ENCODE peak calls at places on chromosomes 3 and 15, in ten cellular contexts. K is fibroblast of pulmonary artery; U is activated B cell treated with CpG ODN at 0.5 μM for 24 hours; N is brain microvascular endothelial cell; X is cardiac fibroblast; V is cardiac muscle cell; I is WERI-Rb-1; T is glutamatergic neuron; O is AG10803; F is activated CD8-positive, alpha-beta T cell treated with anti-CD3 and anti-CD28 coated beads for 36 hours. B is an unnamed sample.

GRCh38 chr15:85003593-85004312 is 22.1 kb downstream of the PDE8A start:
- DNase-seq in K (no peak), U (no peak), N (no peak), X (no peak), V (no peak), I (no peak), T (no peak), O (no peak), F (no peak), B (no peak)

GRCh38 chr15:74203914-74204431 is 1.4 kb upstream of the STRA6 start:
- DNase-seq in K (peak; percentile 66), U (no peak), N (peak; percentile 74), X (peak; percentile 26), V (no peak), I (peak; percentile 76), T (no peak), O (peak; percentile 30), F (no peak), B (no peak)

GRCh38 chr3:57791245-57791644 is 35.1 kb downstream of the SLMAP start:
- DNase-seq in K (peak; percentile 57), U (no peak), N (no peak), X (peak; percentile 31), V (no peak), I (no peak), T (no peak), O (no peak), F (no peak), B (no peak)

GRCh38 chr15:28020644-28021043 is 78.5 kb downstream of the OCA2 start:
- DNase-seq in K (no peak), U (no peak), N (no peak), X (no peak), V (no peak), I (no peak), T (no peak), O (no peak), F (no peak), B (peak; percentile 7)

GRCh38 chr3:11835028-11835639 is 11.6 kb downstream of the TAMM41 start:
- DNase-seq in K (peak; percentile 61), U (no peak), N (no peak), X (peak; percentile 58), V (no peak), I (no peak), T (no peak), O (peak; percentile 47), F (no peak), B (peak; percentile 23)

GRCh38 chr3:125061170-125061569 is 5.4 kb upstream of the HEG1 start:
- DNase-seq in K (peak; percentile 94), U (no peak), N (no peak), X (peak; percentile 79), V (peak; percentile 51), I (no peak), T (no peak), O (peak; percentile 85), F (no peak), B (no peak)

GRCh38 chr3:142235690-142236089 is 10.3 kb upstream of the GK5 start:
- DNase-seq in K (no peak), U (no peak), N (no peak), X (no peak), V (no peak), I (no peak), T (no peak), O (no peak), F (no peak), B (no peak)

GRCh38 chr3:119230071-119230470 is 10.6 kb downstream of the B4GALT4 start:
- DNase-seq in K (no peak), U (no peak), N (no peak), X (no peak), V (no peak), I (no peak), T (no peak), O (no peak), F (no peak), B (no peak)

GRCh38 chr3:138877246-138877645 is 42.5 kb upstream of the PIK3CB start:
- DNase-seq in K (no peak), U (no peak), N (no peak), X (no peak), V (no peak), I (no peak), T (no peak), O (no peak), F (no peak), B (no peak)

GRCh38 chr15:73078722-73079121 is 26.5 kb downstream of the NEO1 start:
- DNase-seq in K (peak; percentile 91), U (no peak), N (peak; percentile 59), X (peak; percentile 81), V (no peak), I (no peak), T (no peak), O (peak; percentile 85), F (no peak), B (no peak)

GRCh38 chr3:13850161-13850945 is 29.5 kb downstream of the WNT7A start:
- DNase-seq in K (no peak), U (no peak), N (no peak), X (no peak), V (peak; percentile 23), I (no peak), T (no peak), O (no peak), F (no peak), B (no peak)

GRCh38 chr15:52803543-52804306 is 13.6 kb upstream of the ONECUT1 start:
- DNase-seq in K (no peak), U (no peak), N (no peak), X (no peak), V (no peak), I (no peak), T (no peak), O (no peak), F (no peak), B (no peak)

DNA sequence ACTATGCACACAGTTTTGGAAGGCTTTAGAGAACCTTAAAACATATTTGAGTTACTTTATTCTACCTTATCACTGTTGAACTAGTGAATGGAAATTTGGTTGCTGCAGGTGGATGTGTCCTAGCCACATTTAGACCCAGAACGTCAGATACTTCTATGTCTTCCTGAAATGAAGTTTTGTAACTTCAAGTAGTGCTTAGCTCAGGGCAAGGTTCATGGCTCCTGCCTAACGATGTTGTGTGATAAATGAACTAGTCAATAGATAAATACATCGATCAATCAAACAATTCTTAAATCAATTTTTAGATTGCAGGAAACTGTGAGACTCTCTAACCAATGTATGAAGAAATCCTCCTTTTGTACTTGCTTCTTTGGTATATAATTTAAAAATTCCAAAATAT is 37.2 kb upstream of the TM4SF4 start:
- DNase-seq in K (no peak), U (no peak), N (no peak), X (no peak), V (no peak), I (no peak), T (no peak), O (no peak), F (no peak), B (no peak)
- TF ChIP-seq CTCF in K (no peak), U (no peak), N (no peak), X (no peak), V (no peak), I (no peak), T (no peak), O (no peak), F (no peak), B (no peak)

DNA sequence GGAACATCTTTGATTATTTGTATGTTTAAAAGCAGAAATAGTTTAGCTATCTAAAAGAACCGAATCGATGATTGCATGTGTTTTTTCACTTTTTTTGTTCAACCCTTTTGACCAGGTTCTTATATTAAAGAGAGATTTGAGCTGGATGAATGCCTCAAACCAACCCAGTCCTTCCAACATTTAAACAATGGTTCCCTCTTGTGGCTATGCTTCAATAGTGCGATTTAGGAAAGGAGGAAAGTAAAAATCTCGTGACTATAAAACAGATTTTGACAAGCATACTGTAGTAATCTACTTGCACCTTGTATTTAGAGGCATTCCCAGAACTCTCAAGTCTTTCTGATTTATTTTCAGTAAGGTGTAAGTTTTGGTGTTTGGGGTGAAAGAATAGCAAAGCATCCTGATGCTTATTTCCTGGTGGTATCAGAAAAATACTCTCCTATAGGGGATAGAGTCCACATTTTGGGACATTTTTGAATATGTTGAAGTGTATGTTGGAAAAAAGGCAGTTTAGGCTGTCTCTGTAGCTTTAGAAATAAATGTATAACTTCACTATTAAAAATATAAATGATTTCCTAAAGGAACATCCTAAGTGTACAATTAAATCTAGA is 159.6 kb upstream of the KCNH8 start:
- DNase-seq in K (peak; percentile 40), U (no peak), N (no peak), X (peak; percentile 18), V (peak; percentile 42), I (no peak), T (no peak), O (no peak), F (no peak), B (no peak)
- TF ChIP-seq CTCF in K (peak; percentile 47), U (no peak), N (peak; percentile 32), X (peak; percentile 21), V (peak; percentile 35), I (peak; percentile 55), T (peak; percentile 77), O (no peak), F (peak; percentile 78), B (peak; percentile 24)

GRCh38 chr3:165210727-165211126 is 14.5 kb upstream of the SLITRK3 start:
- DNase-seq in K (no peak), U (no peak), N (no peak), X (no peak), V (no peak), I (no peak), T (no peak), O (no peak), F (no peak), B (no peak)

GRCh38 chr3:165210132-165210531 is 13.9 kb upstream of the SLITRK3 start:
- DNase-seq in K (no peak), U (no peak), N (no peak), X (no peak), V (no peak), I (no peak), T (no peak), O (no peak), F (no peak), B (no peak)

GRCh38 chr3:165206454-165207266 is 10.5 kb upstream of the SLITRK3 start:
- DNase-seq in K (peak; percentile 80), U (no peak), N (peak; percentile 74), X (peak; percentile 79), V (peak; percentile 84), I (peak; percentile 81), T (peak; percentile 78), O (peak; percentile 72), F (peak; percentile 55), B (peak; percentile 51)

GRCh38 chr3:165212580-165212979 is 16.4 kb upstream of the SLITRK3 start:
- DNase-seq in K (no peak), U (no peak), N (no peak), X (no peak), V (no peak), I (no peak), T (no peak), O (no peak), F (no peak), B (no peak)

DNA sequence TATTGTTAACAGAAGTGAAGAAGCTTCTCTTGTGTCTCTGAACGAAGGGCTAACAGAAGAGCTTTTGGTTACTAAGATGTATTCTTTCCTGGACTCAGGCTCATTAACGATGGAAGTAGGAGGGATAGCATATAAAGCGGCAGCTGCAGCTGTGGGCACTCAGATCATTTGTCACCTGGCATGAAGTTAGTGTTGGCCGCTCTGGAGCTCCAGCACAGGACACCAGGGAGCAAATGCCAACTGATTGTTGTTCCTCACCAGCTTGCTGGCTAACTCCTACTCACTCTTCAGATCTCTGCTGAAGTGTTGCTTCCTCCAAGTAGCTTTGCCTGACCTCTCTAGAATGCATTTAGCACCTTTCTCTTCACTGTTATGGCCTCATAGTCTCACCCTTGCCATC is 15.6 kb upstream of the SLITRK3 start:
- DNase-seq in K (no peak), U (no peak), N (no peak), X (no peak), V (no peak), I (no peak), T (no peak), O (no peak), F (no peak), B (no peak)
- TF ChIP-seq CTCF in K (no peak), U (no peak), N (no peak), X (no peak), V (no peak), I (no peak), T (no peak), O (no peak), F (no peak), B (no peak)

GRCh38 chr3:88195951-88196434 is 46.2 kb downstream of the C3orf38 start:
- DNase-seq in K (peak; percentile 55), U (no peak), N (peak; percentile 74), X (peak; percentile 77), V (no peak), I (no peak), T (no peak), O (no peak), F (peak; percentile 75), B (no peak)
- TF ChIP-seq CTCF in K (no peak), U (no peak), N (no peak), X (no peak), V (no peak), I (no peak), T (no peak), O (no peak), F (no peak), B (no peak)